ENCODE peak calls at places on chromosomes 5 and 9, in five cellular contexts. J is GM23248, U is HAP-1, W is NCI-H2029 treated with DMSO at 0.1 percent for 48 hours, H is pons. D is an unnamed sample.

GRCh38 chr5:95664204-95664786 is 17.7 kb downstream of the RFESD start:
- DNase-seq in W (peak), J (peak), U (peak), H (peak), D (no peak)

GRCh38 chr9:108634164-108634563 is 221.6 kb downstream of the ACTL7B start:
- DNase-seq in W (peak), H (no peak), J (peak), U (no peak), D (no peak)

GRCh38 chr9:34380034-34380510 is 3.4 kb upstream of the MYORG start:
- DNase-seq in H (no peak), U (no peak), J (no peak), W (no peak), D (no peak)

GRCh38 chr5:174514983-174515394 is 209.4 kb upstream of the MSX2 start:
- DNase-seq in J (no peak), W (no peak), H (no peak), U (no peak), D (no peak)

GRCh38 chr9:93675336-93676150 is 99.2 kb downstream of the PHF2 start:
- DNase-seq in H (no peak), U (no peak), J (no peak), W (no peak), D (peak)

GRCh38 chr9:27333241-27334052 is 36.5 kb upstream of the EQTN start:
- DNase-seq in U (peak), H (peak), W (peak), J (peak), D (peak)

GRCh38 chr5:171808951-171809350 is 23.3 kb downstream of the SMIM23 start:
- DNase-seq in W (no peak), U (no peak), H (no peak), J (peak), D (no peak)

GRCh38 chr5:169904568-169904967 is 75.7 kb downstream of the INSYN2B start:
- DNase-seq in W (no peak), U (no peak), H (no peak), J (no peak), D (no peak)

GRCh38 chr9:136287960-136288753 is 15.7 kb downstream of the CCDC187 start:
- DNase-seq in U (no peak), H (no peak), J (no peak), W (no peak), D (no peak)

GRCh38 chr9:6054280-6055099 is 39.1 kb upstream of the RANBP6 start:
- DNase-seq in W (peak), U (peak), J (peak), H (peak), D (peak)

GRCh38 chr5:179272326-179273073 is 72.8 kb downstream of the ADAMTS2 start:
- DNase-seq in H (no peak), J (no peak), W (no peak), U (no peak), D (peak)

GRCh38 chr5:1090538-1090937 is 21.3 kb downstream of the SLC12A7 start:
- DNase-seq in W (no peak), U (no peak), H (no peak), J (peak), D (no peak)

GRCh38 chr9:89821081-89821480 is 216.3 kb downstream of the GADD45G start:
- DNase-seq in H (no peak), W (no peak), U (no peak), J (no peak), D (no peak)

GRCh38 chr5:54301852-54302251 is 8.5 kb downstream of the ARL15 start:
- DNase-seq in J (no peak), H (no peak), U (no peak), W (no peak), D (no peak)

GRCh38 chr5:179805529-179806249 is 977 bp downstream of the MGAT4B start:
- DNase-seq in J (peak), W (no peak), H (no peak), U (no peak), D (peak)

GRCh38 chr5:173612948-173613347 is 3.5 kb downstream of the BOD1 start:
- DNase-seq in W (no peak), H (no peak), U (no peak), J (peak), D (no peak)

GRCh38 chr5:159915913-159916840 is at the start of gene ADRA1B:
- DNase-seq in H (no peak), W (no peak), U (peak), J (peak), D (peak)

GRCh38 chr5:81696418-81697397 is 54.2 kb downstream of the SSBP2 start:
- DNase-seq in W (no peak), J (no peak), U (no peak), H (no peak), D (no peak)

D was measured in sigmoid colon.